ENCODE peak calls at places on chromosomes 4 and X, in six cellular contexts. G is fibroblast of lung, F is AG04449, K is Caco-2, J is cardiac fibroblast, L is endothelial cell of umbilical vein. C is an unnamed sample.

GRCh38 chr4:53205970-53206369 is 159.9 kb downstream of the SCFD2 start:
- DNase-seq in F (no peak), G (peak), L (no peak), J (peak), K (no peak), C (peak)

GRCh38 chr4:13851541-13851940 is 224.0 kb upstream of the BOD1L1 start:
- DNase-seq in L (no peak), F (no peak), K (no peak), J (no peak), G (no peak), C (no peak)

GRCh38 chrX:149456476-149457245 is 48.4 kb downstream of the IDS start:
- DNase-seq in K (no peak), L (no peak), F (no peak), J (no peak), G (no peak), C (no peak)

GRCh38 chr4:24273148-24273547 is 311.2 kb downstream of the DHX15 start:
- DNase-seq in J (no peak), F (no peak), L (no peak), K (no peak), G (no peak), C (no peak)

GRCh38 chrX:129771266-129771995 is 8.3 kb upstream of the SASH3 start:
- DNase-seq in L (no peak), G (no peak), J (no peak), K (no peak), F (no peak), C (no peak)

GRCh38 chr4:30789219-30789671 is 69.1 kb downstream of the PCDH7 start:
- DNase-seq in F (no peak), K (peak), L (peak), J (no peak), G (no peak), C (no peak)

GRCh38 chr4:39637572-39638357 is 900 bp downstream of the SMIM14 start:
- DNase-seq in G (peak), K (peak), L (peak), J (peak), F (no peak), C (peak)

GRCh38 chr4:108937066-108937465 is 174.2 kb upstream of the ETNPPL start:
- DNase-seq in J (no peak), G (no peak), L (no peak), F (no peak), K (no peak), C (no peak)

GRCh38 chr4:166078956-166079355 is 205.9 kb downstream of the TLL1 start:
- DNase-seq in G (no peak), L (no peak), F (no peak), K (no peak), J (peak), C (peak)

GRCh38 chrX:125203379-125203736 is 116.3 kb upstream of the TEX13C start:
- DNase-seq in J (no peak), L (no peak), G (no peak), F (no peak), K (no peak), C (no peak)

GRCh38 chr4:102246416-102246815 is 98.9 kb downstream of the SLC39A8 start:
- DNase-seq in F (no peak), K (no peak), G (no peak), J (no peak), L (no peak), C (no peak)

GRCh38 chr4:88969271-88969670 is 87.7 kb downstream of the FAM13A start:
- DNase-seq in J (no peak), L (no peak), K (no peak), G (no peak), F (no peak), C (no peak)

GRCh38 chrX:104565791-104566687 is at the start of gene IL1RAPL2:
- DNase-seq in K (no peak), F (no peak), G (peak), L (no peak), J (peak), C (peak)

GRCh38 chr4:22237155-22237751 is 278.6 kb downstream of the ADGRA3 start:
- DNase-seq in L (no peak), F (no peak), K (peak), G (peak), J (peak), C (peak)

GRCh38 chrX:46140272-46140671 is 404.9 kb downstream of the ZNF674 start:
- DNase-seq in K (no peak), G (no peak), J (peak), F (no peak), L (no peak), C (peak)

GRCh38 chr4:142322996-142323395 is 523.1 kb downstream of the INPP4B start:
- DNase-seq in L (no peak), F (no peak), J (no peak), G (no peak), K (no peak), C (no peak)

GRCh38 chrX:7147431-7147977 is at the start of gene STS:
- DNase-seq in K (peak), G (no peak), L (peak), F (no peak), J (peak), C (peak)

GRCh38 chrX:8868906-8869305 is 67.7 kb upstream of the FAM9A start:
- DNase-seq in G (peak), J (peak), F (no peak), L (peak), K (no peak), C (peak)

GRCh38 chr4:83831588-83831987 is 295.7 kb downstream of the GPAT3 start:
- DNase-seq in L (no peak), K (no peak), G (no peak), F (no peak), J (peak), C (peak)

GRCh38 chr4:30757357-30757756 is 37.2 kb downstream of the PCDH7 start:
- DNase-seq in J (peak), K (peak), F (peak), L (peak), G (peak), C (peak)

GRCh38 chr4:149897784-149898183 is 82.1 kb upstream of the IQCM start:
- DNase-seq in K (peak), L (peak), F (no peak), G (peak), J (peak), C (peak)

GRCh38 chrX:71492086-71493065 is 40.5 kb upstream of the OGT start:
- DNase-seq in F (no peak), L (peak), K (peak), G (peak), J (no peak), C (peak)

GRCh38 chr4:149896428-149896827 is 80.8 kb upstream of the IQCM start:
- DNase-seq in J (peak), F (no peak), G (peak), K (peak), L (peak), C (peak)

GRCh38 chr4:143700060-143700419 is 435 bp downstream of the FREM3 start:
- DNase-seq in K (no peak), J (peak), L (peak), F (no peak), G (peak), C (peak)

GRCh38 chrX:136076942-136077341 is 70.4 kb upstream of the FHL1 start:
- DNase-seq in F (no peak), L (no peak), G (no peak), J (no peak), K (no peak), C (no peak)

GRCh38 chrX:50799531-50799961 is 14.4 kb downstream of the SHROOM4 start:
- DNase-seq in F (peak), J (peak), L (peak), K (no peak), G (no peak), C (peak)

GRCh38 chrX:24513416-24513815 is 48.3 kb downstream of the PDK3 start:
- DNase-seq in J (no peak), L (no peak), F (no peak), G (no peak), K (no peak), C (no peak)

GRCh38 chr4:47061435-47061834 is 30.1 kb downstream of the GABRB1 start:
- DNase-seq in J (peak), K (no peak), F (peak), G (peak), L (no peak), C (peak)

GRCh38 chr4:110119347-110119746 is 79.1 kb downstream of the ELOVL6 start:
- DNase-seq in L (peak), J (peak), G (no peak), F (no peak), K (peak), C (no peak)

GRCh38 chr4:123884922-123885321 is 488.3 kb downstream of the SPRY1 start:
- DNase-seq in F (no peak), G (no peak), J (no peak), K (no peak), L (no peak), C (no peak)
- H3K4me3 ChIP-seq in F (no peak), G (no peak), J (no peak), K (no peak), L (no peak), C (no peak)

GRCh38 chr4:152398060-152398459 is 137.8 kb downstream of the FBXW7 start:
- DNase-seq in L (no peak), K (no peak), J (peak), G (peak), F (no peak), C (peak)
- TF ChIP-seq CTCF in L (peak), K (no peak), J (peak), G (peak), F (peak), C (peak)

GRCh38 chr4:8871417-8872401 is at the start of gene HMX1:
- DNase-seq in J (no peak), L (no peak), G (no peak), F (no peak), K (peak), C (no peak)
- H3K4me3 ChIP-seq in J (no peak), L (no peak), G (no peak), F (no peak), K (no peak), C (no peak)

GRCh38 chrX:132615396-132616131 is 126.7 kb upstream of the MBNL3 start:
- DNase-seq in J (peak), K (peak), L (peak), F (no peak), G (peak), C (peak)
- TF ChIP-seq CTCF in J (peak), K (peak), L (peak), F (peak), G (peak), C (peak)

GRCh38 chr4:5891563-5892320 is 1.1 kb downstream of the CRMP1 start:
- DNase-seq in L (no peak), G (no peak), K (no peak), F (no peak), J (no peak), C (no peak)
- H3K4me3 ChIP-seq in L (no peak), G (no peak), K (no peak), F (no peak), J (no peak), C (no peak)

DNA sequence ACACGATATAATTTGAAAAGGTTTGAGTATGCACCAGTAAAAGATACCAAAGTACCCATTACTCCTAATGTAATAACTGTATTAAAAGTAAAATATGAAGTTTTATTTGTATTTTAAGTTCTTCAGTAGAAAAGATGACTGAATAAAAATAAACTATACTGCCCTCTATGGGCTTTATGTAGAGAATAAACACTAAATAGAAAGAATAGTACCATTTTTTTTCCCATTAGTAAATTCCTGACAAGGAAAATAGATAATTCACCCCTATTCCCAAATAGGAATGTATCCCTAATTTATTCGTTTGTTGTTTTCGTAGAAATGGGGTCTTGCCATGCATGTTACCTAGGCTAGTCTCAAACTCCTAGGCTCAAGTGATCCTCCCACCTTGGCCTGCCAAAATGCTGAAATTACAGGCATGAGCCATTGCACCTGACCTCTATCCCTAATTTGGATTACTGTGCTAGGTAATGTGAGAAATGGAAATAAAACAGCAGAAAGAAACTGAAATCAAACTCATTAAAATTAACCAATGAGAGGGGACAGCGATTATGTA is 73.6 kb upstream of the COX18 start:
- DNase-seq in J (peak), L (peak), K (no peak), F (no peak), G (peak), C (no peak)
- TF ChIP-seq CTCF in J (peak), L (no peak), K (no peak), F (no peak), G (no peak), C (no peak)

DNA sequence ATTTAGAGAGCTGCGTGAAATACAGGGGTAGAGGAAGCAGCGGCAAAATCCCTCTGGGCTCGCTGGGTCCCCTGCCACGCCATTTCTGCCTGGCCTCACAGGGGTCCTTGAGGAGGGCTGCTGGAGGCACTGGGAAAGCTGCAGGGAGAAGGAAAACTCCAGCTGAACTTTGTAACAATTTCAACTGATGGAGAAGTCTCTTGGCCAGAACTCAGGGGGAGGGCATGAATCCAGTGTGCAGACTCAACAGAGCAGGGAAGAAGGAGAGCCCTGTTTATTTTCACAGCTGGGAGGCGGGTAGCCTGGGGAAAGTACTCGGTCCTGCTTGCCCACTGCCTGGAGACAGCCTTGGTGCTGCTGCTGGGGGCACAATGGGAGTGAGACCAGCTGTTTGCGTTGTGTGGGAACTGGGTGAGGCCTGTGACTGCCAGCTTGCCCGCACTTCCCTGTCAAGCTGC is 93.2 kb upstream of the MAPK10 start:
- DNase-seq in F (no peak), K (no peak), J (peak), L (no peak), G (peak), C (peak)
- H3K4me3 ChIP-seq in F (no peak), K (no peak), J (peak), L (no peak), G (peak), C (peak)

C was measured in fibroblast of mammary gland.